ENCODE peak calls at places on chromosomes 16 and 17, in five cellular contexts. Q, O, R, A and V are unnamed samples.

GRCh38 chr17:4950757-4951204 is at the start of gene ENO3:
- DNase-seq in Q (no peak), O (no peak), R (no peak), A (peak), V (no peak)

GRCh38 chr16:966035-966434 is 4.7 kb downstream of the LMF1 start:
- DNase-seq in Q (no peak), O (no peak), R (no peak), A (no peak), V (no peak)

GRCh38 chr16:4718466-4718865 is 15.6 kb downstream of the ANKS3 start:
- DNase-seq in Q (no peak), O (no peak), R (no peak), A (no peak), V (no peak)

GRCh38 chr17:78707016-78707415 is 75.1 kb downstream of the CYTH1 start:
- DNase-seq in Q (no peak), O (no peak), R (peak), A (no peak), V (no peak)

GRCh38 chr16:11507350-11507749 is 79.4 kb downstream of the LITAF start:
- DNase-seq in Q (no peak), O (no peak), R (no peak), A (no peak), V (no peak)

GRCh38 chr17:79945591-79946255 is 89.9 kb downstream of the TBC1D16 start:
- DNase-seq in Q (no peak), O (no peak), R (no peak), A (no peak), V (no peak)

GRCh38 chr16:69798466-69798865 is 36.3 kb downstream of the WWP2 start:
- DNase-seq in Q (peak), O (no peak), R (no peak), A (no peak), V (no peak)

GRCh38 chr16:86706726-86707125 is 128.4 kb downstream of the FOXL1 start:
- DNase-seq in Q (no peak), O (no peak), R (no peak), A (no peak), V (no peak)

GRCh38 chr17:42554250-42555121 is 1.8 kb downstream of the HSD17B1 start:
- DNase-seq in Q (peak), O (no peak), R (peak), A (peak), V (peak)

GRCh38 chr16:89094252-89094901 is 725 bp downstream of the ACSF3 start:
- DNase-seq in Q (no peak), O (no peak), R (peak), A (no peak), V (no peak)

GRCh38 chr17:81579821-81580321 is 27.7 kb upstream of the FAAP100 start:
- DNase-seq in Q (no peak), O (no peak), R (peak), A (no peak), V (no peak)

GRCh38 chr16:86531193-86531550 is 20.8 kb downstream of the FOXF1 start:
- DNase-seq in Q (peak), O (no peak), R (no peak), A (no peak), V (peak)

GRCh38 chr16:10984509-10984908 is 40.1 kb downstream of the CLEC16A start:
- DNase-seq in Q (no peak), O (peak), R (peak), A (no peak), V (no peak)

GRCh38 chr17:42180922-42181850 is at the start of gene KCNH4:
- DNase-seq in Q (peak), O (no peak), R (peak), A (no peak), V (no peak)